ENCODE peak calls at places on chromosomes 7 and 10, in four cellular contexts. J is spleen, B is pancreas, P is lower lobe of right lung. K is an unnamed sample.

GRCh38 chr10:126686732-126687693 is 16.5 kb upstream of the C10orf90 start:
- DNase-seq in J (no peak), B (no peak), P (no peak), K (no peak)

GRCh38 chr7:6166443-6166871 is 106.0 kb downstream of the CYTH3 start:
- DNase-seq in B (no peak), P (no peak), J (no peak), K (no peak)

GRCh38 chr10:2866569-2866968 is 200.8 kb upstream of the PFKP start:
- DNase-seq in J (no peak), P (no peak), B (no peak), K (no peak)

GRCh38 chr7:108455833-108456677 is at the start of gene NRCAM:
- DNase-seq in P (peak), J (peak), B (peak), K (no peak)

GRCh38 chr7:55127135-55127551 is 108.3 kb downstream of the EGFR start:
- DNase-seq in B (no peak), J (no peak), P (no peak), K (no peak)

GRCh38 chr10:107443817-107444216 is 279.3 kb upstream of the SORCS1 start:
- DNase-seq in B (no peak), J (no peak), P (no peak), K (no peak)

GRCh38 chr10:28849821-28850220 is 172.5 kb downstream of the BAMBI start:
- DNase-seq in P (no peak), J (no peak), B (no peak), K (no peak)

GRCh38 chr10:3421537-3422257 is 249.1 kb upstream of the PITRM1 start:
- DNase-seq in B (no peak), P (no peak), J (no peak), K (no peak)

DNA sequence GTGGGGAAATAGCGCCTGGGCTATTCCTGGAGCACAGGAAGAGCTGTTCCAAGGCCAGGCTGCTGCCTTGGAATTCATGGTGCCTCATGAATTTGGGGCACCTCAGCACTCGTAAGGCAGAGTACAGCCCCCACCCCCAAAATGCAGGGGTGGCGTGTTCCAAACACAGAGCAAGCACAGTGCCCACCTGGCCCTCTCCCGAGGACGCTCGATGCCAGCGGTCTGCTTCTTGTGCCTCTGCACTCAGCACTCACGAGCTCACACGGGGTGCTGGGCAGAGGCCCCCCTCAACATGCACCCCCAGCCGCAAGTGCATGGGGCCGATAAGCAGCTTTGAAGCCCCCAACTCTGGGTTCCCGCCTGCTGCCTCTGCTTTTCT is 60.1 kb downstream of the ZRANB1 start:
- DNase-seq in P (peak), J (peak), B (no peak), K (no peak)
- H3K4me3 ChIP-seq in P (no peak), J (no peak), B (no peak), K (no peak)

DNA sequence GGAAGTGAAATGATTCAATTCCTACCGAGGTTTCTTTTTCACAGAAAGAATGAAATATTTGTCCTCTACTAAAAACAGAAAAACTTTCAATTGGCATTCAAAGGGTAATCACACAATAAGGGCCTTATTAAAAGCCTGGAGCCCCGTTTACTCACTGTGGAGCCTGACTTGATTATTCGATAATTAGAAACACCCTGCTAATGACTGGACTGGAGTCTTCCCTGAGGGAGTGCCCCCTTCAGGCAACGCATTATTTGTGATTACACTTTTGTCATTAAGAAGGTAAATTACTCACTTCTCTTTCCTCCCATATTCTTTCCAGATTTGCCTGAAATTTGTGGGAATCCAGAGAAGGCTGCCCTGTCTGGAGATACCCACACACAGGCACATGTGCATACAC is 444.2 kb upstream of the NPVF start:
- DNase-seq in J (no peak), B (no peak), P (no peak), K (no peak)
- TF ChIP-seq CTCF in J (no peak), B (no peak), P (no peak), K (no peak)

DNA sequence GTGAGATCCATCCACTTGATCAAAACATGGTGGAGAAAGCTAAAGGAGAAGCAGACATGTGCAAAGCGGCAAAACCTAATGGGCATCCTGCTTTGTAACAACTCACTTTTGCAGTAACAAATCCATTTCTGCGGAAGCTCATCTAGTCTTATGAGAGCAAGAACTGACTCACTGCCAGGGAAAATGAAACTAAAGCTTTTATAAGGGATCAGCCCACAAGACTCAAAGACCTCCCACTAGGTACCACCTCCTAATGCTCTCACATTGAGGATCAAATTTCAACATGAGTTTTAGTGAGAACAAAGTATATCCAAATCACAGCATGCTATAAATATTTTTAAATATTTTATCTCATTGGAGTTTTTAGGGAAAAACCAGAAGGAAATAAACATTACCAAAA is 120.1 kb upstream of the GNAI1 start:
- DNase-seq in J (no peak), B (no peak), P (no peak), K (no peak)
- H3K4me3 ChIP-seq in J (no peak), B (no peak), P (no peak), K (no peak)

DNA sequence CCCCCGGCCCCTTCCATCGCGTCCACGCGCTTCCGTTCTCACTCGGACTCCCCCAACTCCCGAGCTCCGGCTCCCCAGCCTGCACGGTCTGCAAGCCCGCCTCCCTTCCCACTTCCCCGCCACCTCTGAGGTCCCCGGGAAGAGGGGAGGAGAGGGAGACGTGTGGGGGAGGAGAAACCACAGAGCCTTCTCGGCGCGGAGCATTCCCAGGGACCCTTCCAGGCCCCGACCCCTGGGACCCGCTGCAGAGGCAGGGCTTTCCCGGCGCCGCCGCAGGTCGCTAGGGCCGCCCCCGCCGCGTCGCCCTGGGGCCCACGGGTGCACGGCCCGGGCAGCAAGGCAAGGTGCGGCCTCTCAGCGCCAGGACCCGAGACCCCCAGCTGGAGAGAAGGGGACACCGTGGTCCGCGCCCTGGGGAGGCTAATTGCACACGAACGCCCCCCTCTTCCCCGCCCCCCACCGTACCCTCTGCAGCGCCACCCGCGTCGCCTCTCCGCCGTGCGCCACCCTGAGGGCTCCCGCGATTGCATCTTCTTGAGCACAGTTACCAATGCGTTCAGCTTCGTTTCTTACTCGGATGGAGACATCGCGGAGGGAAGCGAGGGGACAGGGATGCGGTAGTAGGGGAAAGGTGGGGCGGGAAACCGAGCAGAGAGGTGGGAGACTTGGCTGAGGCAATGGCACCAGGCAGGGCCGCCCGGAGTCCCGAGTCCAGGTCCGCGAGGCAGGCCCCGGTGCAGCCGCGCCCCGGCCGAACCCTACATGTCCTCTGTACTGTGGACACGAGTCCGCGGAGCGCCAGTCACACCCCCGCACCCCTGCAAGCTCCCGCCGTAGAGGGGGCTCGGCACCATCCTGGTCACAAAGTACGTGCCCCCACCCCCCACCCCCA is 29.0 kb downstream of the SKIDA1 start:
- DNase-seq in P (peak), B (no peak), J (peak), K (no peak)
- TF ChIP-seq CTCF in P (peak), B (no peak), J (no peak), K (peak)

GRCh38 chr10:74589226-74589673 is 237.2 kb upstream of the KAT6B start:
- DNase-seq in B (peak), P (peak), J (peak), K (peak)

GRCh38 chr10:74587109-74587508 is 239.3 kb upstream of the KAT6B start:
- DNase-seq in B (no peak), J (no peak), P (no peak), K (no peak)

GRCh38 chr10:74585231-74586087 is 240.9 kb upstream of the KAT6B start:
- DNase-seq in B (no peak), J (no peak), P (no peak), K (peak)

DNA sequence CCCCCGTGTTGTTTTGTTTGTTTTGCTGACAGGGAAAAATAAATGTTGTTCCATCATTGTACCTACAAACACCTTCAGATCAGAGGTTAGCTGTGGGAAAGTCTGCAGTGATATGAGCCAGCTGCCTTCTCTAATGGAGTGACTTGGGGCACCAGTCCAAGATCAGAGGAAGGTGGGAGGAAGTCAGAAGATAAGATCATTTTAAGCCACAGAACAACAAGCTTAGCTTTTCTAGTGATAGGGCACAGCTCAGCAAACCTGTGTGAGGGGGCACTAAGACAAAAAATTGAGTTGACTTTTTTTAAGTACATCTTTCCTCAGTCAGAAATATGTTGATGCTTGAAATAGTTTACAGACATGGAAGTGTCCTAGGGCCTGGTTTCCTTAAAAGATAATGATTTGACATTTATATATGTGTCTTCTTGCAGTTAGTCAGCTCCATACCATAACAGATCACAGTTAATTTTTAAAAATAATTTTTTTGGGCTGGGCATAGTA is 240.3 kb upstream of the KAT6B start:
- DNase-seq in J (no peak), B (no peak), P (no peak), K (no peak)
- H3K4me3 ChIP-seq in J (no peak), B (no peak), P (no peak), K (peak)

GRCh38 chr7:35036361-35037171 is 719 bp downstream of the DPY19L1 start:
- DNase-seq in B (peak), J (peak), P (peak), K (no peak)
- TF ChIP-seq CTCF in B (no peak), J (no peak), P (no peak), K (no peak)